ENCODE peak calls at places on chromosome 15, in five cellular contexts. One of them, this sample, is unnamed.

GRCh38 chr15:77235566-77235965 is 164.7 kb upstream of the TSPAN3 start:
- DNase-seq in RPMI8226: no peak
- DNase-seq in CD8-positive, alpha-beta memory T cell: no peak
- DNase-seq in MV-4-11: no peak
- DNase-seq in ELF-1: no peak
- DNase-seq in this sample: no peak

GRCh38 chr15:51864408-51865056 is 35.1 kb downstream of the TMOD3 start:
- DNase-seq in RPMI8226: no peak
- DNase-seq in CD8-positive, alpha-beta memory T cell: no peak
- DNase-seq in MV-4-11: no peak
- DNase-seq in ELF-1: peak
- DNase-seq in this sample: no peak

GRCh38 chr15:38670142-38671002 is 105.8 kb upstream of the RASGRP1 start:
- DNase-seq in RPMI8226: no peak
- DNase-seq in CD8-positive, alpha-beta memory T cell: peak
- DNase-seq in MV-4-11: no peak
- DNase-seq in ELF-1: no peak
- DNase-seq in this sample: no peak

GRCh38 chr15:73558529-73558928 is 74.7 kb downstream of the NPTN start:
- DNase-seq in RPMI8226: no peak
- DNase-seq in CD8-positive, alpha-beta memory T cell: no peak
- DNase-seq in MV-4-11: no peak
- DNase-seq in ELF-1: no peak
- DNase-seq in this sample: no peak

GRCh38 chr15:70778258-70779076 is 15.1 kb upstream of the UACA start:
- DNase-seq in RPMI8226: no peak
- DNase-seq in CD8-positive, alpha-beta memory T cell: no peak
- DNase-seq in MV-4-11: no peak
- DNase-seq in ELF-1: no peak
- DNase-seq in this sample: no peak

GRCh38 chr15:29934251-29934650 is 112.0 kb upstream of the TJP1 start:
- DNase-seq in RPMI8226: no peak
- DNase-seq in CD8-positive, alpha-beta memory T cell: no peak
- DNase-seq in MV-4-11: no peak
- DNase-seq in ELF-1: no peak
- DNase-seq in this sample: no peak

GRCh38 chr15:75672111-75672602 is 24.4 kb downstream of the SNX33 start:
- DNase-seq in RPMI8226: no peak
- DNase-seq in CD8-positive, alpha-beta memory T cell: no peak
- DNase-seq in MV-4-11: no peak
- DNase-seq in ELF-1: peak
- DNase-seq in this sample: no peak

GRCh38 chr15:55288006-55288717 is 1.5 kb downstream of the RAB27A start:
- DNase-seq in RPMI8226: no peak
- DNase-seq in CD8-positive, alpha-beta memory T cell: no peak
- DNase-seq in MV-4-11: no peak
- DNase-seq in ELF-1: no peak
- DNase-seq in this sample: no peak

GRCh38 chr15:73752817-73753214 is 335 bp downstream of the INSYN1 start:
- DNase-seq in RPMI8226: no peak
- DNase-seq in CD8-positive, alpha-beta memory T cell: no peak
- DNase-seq in MV-4-11: no peak
- DNase-seq in ELF-1: no peak
- DNase-seq in this sample: no peak

GRCh38 chr15:68830141-68830540 is 9.4 kb upstream of the ANP32A start:
- DNase-seq in RPMI8226: peak
- DNase-seq in CD8-positive, alpha-beta memory T cell: no peak
- DNase-seq in MV-4-11: no peak
- DNase-seq in ELF-1: no peak
- DNase-seq in this sample: no peak

GRCh38 chr15:73002509-73002908 is 49.8 kb upstream of the NEO1 start:
- DNase-seq in RPMI8226: no peak
- DNase-seq in CD8-positive, alpha-beta memory T cell: no peak
- DNase-seq in MV-4-11: no peak
- DNase-seq in ELF-1: no peak
- DNase-seq in this sample: no peak

GRCh38 chr15:81002254-81003022 is 1.7 kb downstream of the TLNRD1 start:
- DNase-seq in RPMI8226: peak
- DNase-seq in CD8-positive, alpha-beta memory T cell: no peak
- DNase-seq in MV-4-11: no peak
- DNase-seq in ELF-1: peak
- DNase-seq in this sample: no peak

GRCh38 chr15:80727196-80727595 is 32.1 kb downstream of the ABHD17C start:
- DNase-seq in RPMI8226: no peak
- DNase-seq in CD8-positive, alpha-beta memory T cell: no peak
- DNase-seq in MV-4-11: no peak
- DNase-seq in ELF-1: no peak
- DNase-seq in this sample: no peak

GRCh38 chr15:70450142-70450443 is 313.3 kb downstream of the UACA start:
- DNase-seq in RPMI8226: no peak
- DNase-seq in CD8-positive, alpha-beta memory T cell: no peak
- DNase-seq in MV-4-11: no peak
- DNase-seq in ELF-1: no peak
- DNase-seq in this sample: no peak

GRCh38 chr15:56249080-56249479 is 5.4 kb upstream of the RFX7 start:
- DNase-seq in RPMI8226: peak
- DNase-seq in CD8-positive, alpha-beta memory T cell: no peak
- DNase-seq in MV-4-11: peak
- DNase-seq in ELF-1: peak
- DNase-seq in this sample: peak

This sample was measured in NCI-H1092 treated with DMSO at 0.1 percent for 48 hours.